ENCODE peak calls at places on chromosomes 12 and 14, in four cellular contexts. U is thyroid gland, E is mammary epithelial cell, L is right cardiac atrium. T is an unnamed sample.

GRCh38 chr12:117119592-117120198 is 20.5 kb upstream of the TESC start:
- DNase-seq in L (no peak), E (no peak), U (no peak), T (no peak)

GRCh38 chr14:33512201-33512600 is 438.7 kb downstream of the EGLN3 start:
- DNase-seq in U (no peak), E (peak), L (no peak), T (no peak)

GRCh38 chr14:22112004-22112403 is 438.4 kb upstream of the OR4E1 start:
- DNase-seq in U (no peak), L (no peak), E (no peak), T (peak)

GRCh38 chr12:3364661-3365264 is 126.2 kb upstream of the PRMT8 start:
- DNase-seq in U (no peak), E (no peak), L (no peak), T (no peak)

GRCh38 chr14:73785336-73785833 is 66.2 kb upstream of the PTGR2 start:
- DNase-seq in U (peak), L (no peak), E (peak), T (peak)

GRCh38 chr14:56874375-56874774 is 64.1 kb upstream of the OTX2 start:
- DNase-seq in L (no peak), U (no peak), E (peak), T (no peak)

GRCh38 chr12:93968928-93969327 is 179.4 kb upstream of the PLXNC1 start:
- DNase-seq in U (no peak), L (no peak), E (no peak), T (no peak)

GRCh38 chr12:99619389-99620158 is 28.0 kb upstream of the GARIN6 start:
- DNase-seq in E (peak), U (peak), L (no peak), T (no peak)

GRCh38 chr12:22121224-22121623 is 75.2 kb downstream of the CMAS start:
- DNase-seq in E (no peak), L (peak), U (peak), T (no peak)

GRCh38 chr12:79423560-79423959 is 267.2 kb downstream of the PAWR start:
- DNase-seq in U (no peak), E (no peak), L (no peak), T (no peak)

GRCh38 chr12:89075890-89076591 is 276.3 kb downstream of the DUSP6 start:
- DNase-seq in L (no peak), E (no peak), U (no peak), T (no peak)

DNA sequence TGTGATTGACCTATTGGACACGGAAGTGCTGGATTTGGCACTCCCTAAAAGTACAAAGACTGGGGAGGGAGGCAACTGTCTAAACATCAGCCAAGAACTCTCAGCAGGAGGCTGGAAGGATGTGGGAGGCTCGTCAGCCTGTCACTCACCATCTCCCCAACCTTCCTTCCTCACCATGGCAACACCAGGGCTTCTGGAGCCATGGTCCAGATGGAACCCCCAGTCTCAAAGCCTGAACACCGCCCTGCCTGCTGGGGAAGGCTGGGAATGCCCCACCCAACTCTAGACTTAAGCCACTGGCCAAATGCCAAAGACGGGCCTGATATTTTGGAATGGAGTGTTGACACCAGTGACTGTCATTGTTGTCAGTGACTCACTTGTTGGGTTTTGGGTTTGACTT is 55.3 kb downstream of the GALNT16 start:
- DNase-seq in L (peak), U (no peak), E (no peak), T (no peak)
- H3K27ac ChIP-seq in L (peak), U (no peak), E (no peak), T (no peak)

GRCh38 chr14:68527329-68527851 is 265.5 kb downstream of the ZFP36L1 start:
- DNase-seq in U (no peak), E (no peak), L (no peak), T (no peak)
- H3K4me3 ChIP-seq in U (no peak), E (no peak), L (no peak), T (no peak)

GRCh38 chr12:96190403-96191170 is 3.6 kb upstream of the ELK3 start:
- DNase-seq in E (peak), U (peak), L (no peak), T (no peak)

GRCh38 chr12:96185914-96186313 is 8.3 kb upstream of the ELK3 start:
- DNase-seq in L (no peak), U (no peak), E (no peak), T (no peak)

GRCh38 chr12:96189781-96190180 is 4.4 kb upstream of the ELK3 start:
- DNase-seq in U (peak), L (no peak), E (no peak), T (no peak)

GRCh38 chr12:96186902-96187301 is 7.3 kb upstream of the ELK3 start:
- DNase-seq in E (no peak), U (no peak), L (no peak), T (no peak)

DNA sequence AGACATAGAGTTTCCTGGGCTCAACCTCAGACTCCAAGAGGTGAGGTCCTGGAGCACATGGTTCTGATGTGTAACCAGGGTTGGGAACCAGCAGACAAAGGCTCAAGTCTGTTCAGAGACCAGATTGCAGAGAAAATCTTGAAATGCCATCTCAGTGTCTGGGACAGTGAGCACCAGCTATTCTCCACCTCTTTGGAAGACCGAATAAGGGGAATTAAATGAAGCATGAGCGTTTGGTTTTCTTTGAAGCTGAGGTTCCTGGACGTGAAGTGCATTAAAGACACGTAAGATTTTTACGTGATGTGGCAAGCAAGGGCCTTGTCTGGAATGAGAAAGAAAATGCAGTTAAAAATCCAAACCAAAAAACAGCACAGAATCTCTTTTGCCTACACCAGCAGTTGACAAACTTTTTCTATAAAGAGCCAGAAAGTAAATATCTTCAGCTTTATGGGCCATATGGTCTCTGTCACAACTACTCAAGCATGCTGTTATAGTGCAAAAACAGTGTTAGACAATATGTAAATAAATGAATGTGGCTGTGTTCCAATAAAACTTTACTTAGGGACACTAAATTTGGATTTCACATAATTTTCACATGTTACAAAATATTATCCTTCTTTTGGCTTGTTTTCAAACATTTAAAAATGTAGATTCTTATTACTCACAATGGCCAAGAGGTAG is 6.4 kb upstream of the ELK3 start:
- DNase-seq in U (peak), L (no peak), E (no peak), T (no peak)
- H3K27ac ChIP-seq in U (peak), L (no peak), E (no peak), T (no peak)

GRCh38 chr12:121673013-121673441 is 3.6 kb upstream of the MORN3 start:
- DNase-seq in E (no peak), L (peak), U (peak), T (no peak)
- H3K4me3 ChIP-seq in E (no peak), L (no peak), U (no peak), T (peak)